ENCODE peak calls at places on chromosomes 11 and 22, in seven cellular contexts. J is kidney epithelial cell; V is activated CD4-positive, alpha-beta T cell treated with anti-CD3 and anti-CD28 coated beads, Interleukin-2, amount 50 U/mL, for 24 hours; L is upper lobe of right lung; Q is stimulated activated naive B cell treated with anti-CD40 and anti-IgM and Interleukin-4, amounts not matched to agents 10 μg/mL and 1 μg/mL and 100 μg/mL, for 72 hours; H is iris pigment epithelial cell; W is effector memory CD4-positive, alpha-beta T cell. B is an unnamed sample.

GRCh38 chr22:45271667-45272188 is 13.0 kb upstream of the UPK3A start:
- DNase-seq in H (no peak), J (no peak), Q (no peak), W (no peak), L (no peak), V (no peak), B (no peak)

GRCh38 chr11:120339394-120339890 is 3.2 kb downstream of the ARHGEF12 start:
- DNase-seq in Q (no peak), J (no peak), H (peak), W (no peak), L (no peak), V (no peak), B (no peak)

GRCh38 chr11:98630736-98631135 is 390.0 kb upstream of the CNTN5 start:
- DNase-seq in J (no peak), H (no peak), W (no peak), Q (no peak), L (no peak), V (no peak), B (no peak)

GRCh38 chr11:7967097-7967496 is 1.9 kb upstream of the NLRP10 start:
- DNase-seq in H (peak), L (no peak), Q (no peak), V (no peak), J (no peak), W (no peak), B (no peak)

GRCh38 chr22:17920145-17920605 is 104.2 kb downstream of the MICAL3 start:
- DNase-seq in Q (no peak), L (no peak), V (no peak), W (no peak), J (no peak), H (peak), B (no peak)

GRCh38 chr11:4921796-4922195 is 2.3 kb downstream of the OR51G1 start:
- DNase-seq in Q (no peak), W (no peak), V (no peak), H (no peak), J (no peak), L (no peak), B (no peak)

GRCh38 chr11:27991731-27992130 is 116.2 kb downstream of the KIF18A start:
- DNase-seq in V (no peak), H (peak), L (no peak), W (no peak), J (no peak), Q (no peak), B (no peak)

GRCh38 chr22:45600791-45601730 is 70.6 kb upstream of the ATXN10 start:
- DNase-seq in Q (no peak), J (no peak), W (no peak), V (no peak), L (no peak), H (peak), B (no peak)

GRCh38 chr11:60874421-60875365 is 7.4 kb downstream of the ZP1 start:
- DNase-seq in H (no peak), W (no peak), Q (no peak), L (peak), J (no peak), V (no peak), B (no peak)

GRCh38 chr22:45688606-45689080 is 17.0 kb downstream of the ATXN10 start:
- DNase-seq in W (no peak), H (peak), L (no peak), Q (no peak), J (peak), V (no peak), B (no peak)

GRCh38 chr11:123822591-123822990 is 16.4 kb upstream of the OR6M1 start:
- DNase-seq in V (no peak), W (no peak), L (no peak), H (no peak), Q (no peak), J (no peak), B (no peak)

GRCh38 chr22:23385301-23386244 is 194.5 kb downstream of the IGLL1 start:
- DNase-seq in Q (peak), W (peak), H (peak), J (peak), L (peak), V (peak), B (peak)

GRCh38 chr11:87425391-87425790 is 387.7 kb downstream of the TMEM135 start:
- DNase-seq in V (no peak), Q (no peak), J (no peak), H (peak), W (no peak), L (no peak), B (no peak)

GRCh38 chr11:112613051-112613972 is 347.9 kb upstream of the NCAM1 start:
- DNase-seq in W (no peak), H (peak), L (no peak), V (no peak), Q (no peak), J (no peak), B (no peak)

GRCh38 chr11:122697636-122698167 is 42.2 kb downstream of the UBASH3B start:
- DNase-seq in L (no peak), W (peak), H (peak), J (peak), Q (peak), V (no peak), B (no peak)